ENCODE peak calls at places on chromosome 18, in ten cellular contexts. One of them, this sample, is unnamed.

GRCh38 chr18:79927597-79928562 is 23.6 kb downstream of the SLC66A2 start:
- DNase-seq in ascending aorta: peak; percentile 47
- DNase-seq in body of pancreas: peak; percentile 13
- DNase-seq in OCI-LY7: no peak
- DNase-seq in IMR-90: no peak
- DNase-seq in pancreas: no peak
- DNase-seq in heart right ventricle: no peak
- DNase-seq in ovary: no peak
- DNase-seq in A549: no peak
- DNase-seq in left ventricle myocardium inferior: no peak
- DNase-seq in this sample: peak; percentile 20

GRCh38 chr18:47283476-47283875 is 32.0 kb upstream of the SKOR2 start:
- DNase-seq in heart right ventricle: no peak
- DNase-seq in ascending aorta: no peak
- DNase-seq in A549: no peak
- DNase-seq in OCI-LY7: peak; percentile 13
- DNase-seq in left ventricle myocardium inferior: no peak
- DNase-seq in body of pancreas: no peak
- DNase-seq in ovary: no peak
- DNase-seq in pancreas: no peak
- DNase-seq in IMR-90: peak; percentile 33
- DNase-seq in this sample: no peak

GRCh38 chr18:74436158-74436755 is 20.9 kb downstream of the DIPK1C start:
- DNase-seq in OCI-LY7: no peak
- DNase-seq in IMR-90: no peak
- DNase-seq in A549: no peak
- DNase-seq in left ventricle myocardium inferior: no peak
- DNase-seq in ascending aorta: no peak
- DNase-seq in ovary: no peak
- DNase-seq in body of pancreas: no peak
- DNase-seq in heart right ventricle: no peak
- DNase-seq in pancreas: no peak
- DNase-seq in this sample: no peak

GRCh38 chr18:10660485-10660884 is 134.7 kb downstream of the NAPG start:
- DNase-seq in ovary: no peak
- DNase-seq in OCI-LY7: peak; percentile 9
- DNase-seq in heart right ventricle: no peak
- DNase-seq in left ventricle myocardium inferior: no peak
- DNase-seq in ascending aorta: peak; percentile 67
- DNase-seq in body of pancreas: no peak
- DNase-seq in pancreas: no peak
- DNase-seq in IMR-90: peak; percentile 58
- DNase-seq in A549: no peak
- DNase-seq in this sample: no peak

GRCh38 chr18:6781179-6781714 is 51.7 kb downstream of the ARHGAP28 start:
- DNase-seq in pancreas: no peak
- DNase-seq in left ventricle myocardium inferior: no peak
- DNase-seq in A549: no peak
- DNase-seq in ovary: peak; percentile 38
- DNase-seq in heart right ventricle: no peak
- DNase-seq in OCI-LY7: no peak
- DNase-seq in ascending aorta: no peak
- DNase-seq in body of pancreas: no peak
- DNase-seq in IMR-90: no peak
- DNase-seq in this sample: no peak

GRCh38 chr18:9242987-9243386 is 91.6 kb upstream of the TWSG1 start:
- DNase-seq in ovary: no peak
- DNase-seq in heart right ventricle: no peak
- DNase-seq in body of pancreas: no peak
- DNase-seq in pancreas: no peak
- DNase-seq in IMR-90: no peak
- DNase-seq in ascending aorta: no peak
- DNase-seq in OCI-LY7: peak; percentile 61
- DNase-seq in left ventricle myocardium inferior: no peak
- DNase-seq in A549: no peak
- DNase-seq in this sample: no peak

GRCh38 chr18:79928563-79928960 is 22.9 kb downstream of the SLC66A2 start:
- DNase-seq in IMR-90: no peak
- DNase-seq in ascending aorta: peak; percentile 40
- DNase-seq in left ventricle myocardium inferior: no peak
- DNase-seq in ovary: no peak
- DNase-seq in A549: no peak
- DNase-seq in OCI-LY7: no peak
- DNase-seq in body of pancreas: peak; percentile 0
- DNase-seq in pancreas: no peak
- DNase-seq in heart right ventricle: no peak
- DNase-seq in this sample: no peak

GRCh38 chr18:34083910-34084309 is 140.8 kb downstream of the NOL4 start:
- DNase-seq in left ventricle myocardium inferior: no peak
- DNase-seq in heart right ventricle: no peak
- DNase-seq in OCI-LY7: no peak
- DNase-seq in IMR-90: no peak
- DNase-seq in ovary: no peak
- DNase-seq in A549: no peak
- DNase-seq in ascending aorta: no peak
- DNase-seq in body of pancreas: no peak
- DNase-seq in pancreas: no peak
- DNase-seq in this sample: no peak

GRCh38 chr18:63095768-63096167 is 223.8 kb downstream of the BCL2 start:
- DNase-seq in body of pancreas: no peak
- DNase-seq in IMR-90: no peak
- DNase-seq in OCI-LY7: no peak
- DNase-seq in ovary: no peak
- DNase-seq in A549: no peak
- DNase-seq in left ventricle myocardium inferior: no peak
- DNase-seq in pancreas: no peak
- DNase-seq in ascending aorta: no peak
- DNase-seq in heart right ventricle: no peak
- DNase-seq in this sample: no peak

GRCh38 chr18:10015941-10016819 is 102.4 kb downstream of the VAPA start:
- DNase-seq in IMR-90: peak; percentile 96
- DNase-seq in OCI-LY7: peak; percentile 35
- DNase-seq in left ventricle myocardium inferior: no peak
- DNase-seq in ovary: no peak
- DNase-seq in heart right ventricle: peak; percentile 56
- DNase-seq in body of pancreas: no peak
- DNase-seq in ascending aorta: peak; percentile 63
- DNase-seq in A549: no peak
- DNase-seq in pancreas: no peak
- DNase-seq in this sample: no peak

GRCh38 chr18:2978208-2978607 is 34.7 kb downstream of the LPIN2 start:
- DNase-seq in A549: no peak
- DNase-seq in body of pancreas: no peak
- DNase-seq in ascending aorta: no peak
- DNase-seq in OCI-LY7: no peak
- DNase-seq in IMR-90: no peak
- DNase-seq in left ventricle myocardium inferior: no peak
- DNase-seq in pancreas: no peak
- DNase-seq in ovary: no peak
- DNase-seq in heart right ventricle: no peak
- DNase-seq in this sample: no peak

GRCh38 chr18:79680100-79680879 is 687 bp downstream of the CTDP1 start:
- DNase-seq in ovary: no peak
- DNase-seq in A549: peak; percentile 51
- DNase-seq in left ventricle myocardium inferior: no peak
- DNase-seq in OCI-LY7: peak; percentile 4
- DNase-seq in body of pancreas: peak; percentile 64
- DNase-seq in IMR-90: peak; percentile 52
- DNase-seq in pancreas: peak; percentile 48
- DNase-seq in ascending aorta: no peak
- DNase-seq in heart right ventricle: peak; percentile 25
- DNase-seq in this sample: no peak

GRCh38 chr18:37561986-37562385 is 3.6 kb downstream of the CELF4 start:
- DNase-seq in heart right ventricle: no peak
- DNase-seq in body of pancreas: no peak
- DNase-seq in A549: no peak
- DNase-seq in pancreas: no peak
- DNase-seq in ovary: no peak
- DNase-seq in IMR-90: no peak
- DNase-seq in OCI-LY7: no peak
- DNase-seq in ascending aorta: no peak
- DNase-seq in left ventricle myocardium inferior: no peak
- DNase-seq in this sample: no peak

GRCh38 chr18:36454258-36454657 is 156.7 kb downstream of the FHOD3 start:
- DNase-seq in heart right ventricle: no peak
- DNase-seq in ovary: no peak
- DNase-seq in OCI-LY7: no peak
- DNase-seq in IMR-90: no peak
- DNase-seq in A549: no peak
- DNase-seq in left ventricle myocardium inferior: no peak
- DNase-seq in ascending aorta: no peak
- DNase-seq in body of pancreas: no peak
- DNase-seq in pancreas: no peak
- DNase-seq in this sample: no peak

GRCh38 chr18:32021756-32022564 is 3.3 kb downstream of the RNF125 start:
- DNase-seq in ovary: no peak
- DNase-seq in body of pancreas: no peak
- DNase-seq in pancreas: no peak
- DNase-seq in ascending aorta: no peak
- DNase-seq in OCI-LY7: no peak
- DNase-seq in heart right ventricle: no peak
- DNase-seq in A549: no peak
- DNase-seq in IMR-90: no peak
- DNase-seq in left ventricle myocardium inferior: no peak
- DNase-seq in this sample: no peak

GRCh38 chr18:32018331-32019250 is at the start of gene RNF125:
- DNase-seq in IMR-90: peak; percentile 68
- DNase-seq in left ventricle myocardium inferior: peak; percentile 82
- DNase-seq in OCI-LY7: peak; percentile 82
- DNase-seq in pancreas: peak; percentile 77
- DNase-seq in A549: peak; percentile 39
- DNase-seq in ascending aorta: peak; percentile 84
- DNase-seq in body of pancreas: peak; percentile 81
- DNase-seq in heart right ventricle: peak; percentile 75
- DNase-seq in ovary: peak; percentile 58
- DNase-seq in this sample: peak; percentile 98

GRCh38 chr18:32019251-32019943 is 772 bp downstream of the RNF125 start:
- DNase-seq in OCI-LY7: peak; percentile 61
- DNase-seq in ascending aorta: peak; percentile 64
- DNase-seq in pancreas: peak; percentile 46
- DNase-seq in body of pancreas: peak; percentile 56
- DNase-seq in heart right ventricle: peak; percentile 11
- DNase-seq in IMR-90: no peak
- DNase-seq in A549: peak; percentile 16
- DNase-seq in ovary: peak; percentile 28
- DNase-seq in left ventricle myocardium inferior: peak; percentile 36
- DNase-seq in this sample: peak; percentile 54
- TF ChIP-seq CTCF in OCI-LY7: peak; percentile 28
- TF ChIP-seq CTCF in ascending aorta: no peak
- TF ChIP-seq CTCF in pancreas: no peak
- TF ChIP-seq CTCF in body of pancreas: no peak
- TF ChIP-seq CTCF in heart right ventricle: no peak
- TF ChIP-seq CTCF in IMR-90: no peak
- TF ChIP-seq CTCF in A549: no peak
- TF ChIP-seq CTCF in ovary: no peak
- TF ChIP-seq CTCF in left ventricle myocardium inferior: peak; percentile 12
- TF ChIP-seq CTCF in this sample: no peak

DNA sequence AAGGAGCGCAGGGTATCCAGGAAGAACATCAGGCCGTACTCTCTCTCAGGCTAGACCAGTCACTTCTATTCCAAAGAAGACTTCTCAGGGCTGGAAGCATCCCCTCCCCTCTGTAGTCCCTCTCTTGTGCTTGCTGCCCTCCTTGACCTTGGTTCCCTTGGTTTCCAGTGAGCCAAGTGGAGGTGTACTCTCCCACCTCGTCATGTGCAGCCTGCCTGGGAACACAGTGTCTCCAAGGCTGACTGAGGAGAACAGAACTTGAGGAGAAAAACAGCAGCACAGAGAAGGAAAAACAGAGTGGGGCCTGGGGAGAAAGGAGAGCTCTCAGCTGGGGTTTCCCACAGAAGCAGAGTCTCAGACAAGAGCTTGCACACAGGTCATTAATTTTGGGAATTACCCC is 52.7 kb downstream of the HAUS1 start:
- DNase-seq in A549: no peak
- DNase-seq in ascending aorta: no peak
- DNase-seq in heart right ventricle: no peak
- DNase-seq in ovary: no peak
- DNase-seq in left ventricle myocardium inferior: no peak
- DNase-seq in pancreas: no peak
- DNase-seq in body of pancreas: no peak
- DNase-seq in OCI-LY7: no peak
- DNase-seq in IMR-90: no peak
- DNase-seq in this sample: no peak
- H3K4me1 ChIP-seq in A549: peaks cover 67% of the 10 kb centered on the region
- H3K4me1 ChIP-seq in ascending aorta: no peaks in the 10 kb centered on the region
- H3K4me1 ChIP-seq in heart right ventricle: no peaks in the 10 kb centered on the region
- H3K4me1 ChIP-seq in ovary: no peaks in the 10 kb centered on the region
- H3K4me1 ChIP-seq in left ventricle myocardium inferior: peaks cover 24% of the 10 kb centered on the region
- H3K4me1 ChIP-seq in pancreas: no peaks in the 10 kb centered on the region
- H3K4me1 ChIP-seq in body of pancreas: no peaks in the 10 kb centered on the region
- H3K4me1 ChIP-seq in OCI-LY7: no peaks in the 10 kb centered on the region
- H3K4me1 ChIP-seq in IMR-90: peaks cover 21% of the 10 kb centered on the region
- H3K4me1 ChIP-seq in this sample: no peaks in the 10 kb centered on the region

DNA sequence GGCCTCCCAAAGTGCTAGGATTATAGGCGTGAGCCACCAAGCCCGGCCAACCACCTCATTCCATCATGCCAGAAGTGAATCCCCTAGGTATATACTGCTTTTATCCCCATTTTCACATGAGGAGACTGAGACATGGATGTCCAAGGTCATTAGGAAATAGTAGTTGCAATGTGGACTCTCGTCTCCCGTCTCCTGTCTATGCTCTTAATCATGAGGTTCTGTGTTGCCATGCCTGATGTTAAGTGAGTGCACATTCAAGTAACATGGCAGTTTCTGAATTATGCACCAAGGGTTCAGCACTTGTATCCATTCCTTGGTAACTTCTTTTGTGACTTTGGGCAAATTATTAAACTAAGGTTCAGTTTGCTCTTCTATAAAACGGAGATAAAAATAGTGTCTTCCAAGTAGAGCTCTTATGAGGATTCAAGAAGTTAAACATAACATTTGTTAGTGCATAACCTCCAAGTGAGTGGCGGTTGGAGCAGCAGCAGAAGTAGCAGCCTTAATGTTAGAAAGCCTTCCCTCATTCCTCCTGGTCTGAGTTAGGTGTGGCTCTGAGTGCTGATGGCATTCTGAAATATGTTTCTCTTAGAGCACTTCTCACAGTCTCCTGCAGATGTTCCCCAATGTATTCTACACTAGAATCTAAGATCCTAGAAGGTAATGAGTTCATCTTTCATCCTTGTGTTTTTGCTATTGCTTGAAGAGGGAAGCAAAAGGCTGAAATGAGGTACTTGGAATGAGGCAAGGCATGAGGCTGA is 21.9 kb downstream of the SOCS6 start:
- DNase-seq in heart right ventricle: no peak
- DNase-seq in body of pancreas: no peak
- DNase-seq in pancreas: no peak
- DNase-seq in IMR-90: no peak
- DNase-seq in left ventricle myocardium inferior: no peak
- DNase-seq in ovary: no peak
- DNase-seq in ascending aorta: no peak
- DNase-seq in A549: no peak
- DNase-seq in OCI-LY7: no peak
- DNase-seq in this sample: no peak
- H3K27ac ChIP-seq in heart right ventricle: no peak overlapping the region
- H3K27ac ChIP-seq in body of pancreas: no peak overlapping the region
- H3K27ac ChIP-seq in pancreas: no peak overlapping the region
- H3K27ac ChIP-seq in IMR-90: no peak overlapping the region
- H3K27ac ChIP-seq in left ventricle myocardium inferior: no peak overlapping the region
- H3K27ac ChIP-seq in ovary: no peak overlapping the region
- H3K27ac ChIP-seq in ascending aorta: no peak overlapping the region
- H3K27ac ChIP-seq in A549: peak overlapping the region; percentile 80
- H3K27ac ChIP-seq in OCI-LY7: no peak overlapping the region
- H3K27ac ChIP-seq in this sample: no peak overlapping the region

GRCh38 chr18:39841133-39842041 is 2113.6 kb upstream of the PIK3C3 start:
- DNase-seq in left ventricle myocardium inferior: no peak
- DNase-seq in heart right ventricle: peak; percentile 4
- DNase-seq in IMR-90: peak; percentile 50
- DNase-seq in OCI-LY7: no peak
- DNase-seq in ovary: peak; percentile 20
- DNase-seq in body of pancreas: peak; percentile 53
- DNase-seq in pancreas: peak; percentile 41
- DNase-seq in A549: peak; percentile 28
- DNase-seq in ascending aorta: no peak
- DNase-seq in this sample: peak; percentile 79
- TF ChIP-seq CTCF in left ventricle myocardium inferior: no peak
- TF ChIP-seq CTCF in heart right ventricle: peak; percentile 18
- TF ChIP-seq CTCF in IMR-90: peak; percentile 47
- TF ChIP-seq CTCF in OCI-LY7: no peak
- TF ChIP-seq CTCF in ovary: no peak
- TF ChIP-seq CTCF in body of pancreas: peak; percentile 16
- TF ChIP-seq CTCF in pancreas: no peak
- TF ChIP-seq CTCF in A549: peak; percentile 53
- TF ChIP-seq CTCF in ascending aorta: no peak
- TF ChIP-seq CTCF in this sample: no peak